ENCODE peak calls at places on chromosomes 3 and 15, in six cellular contexts. I is CD4-positive, alpha-beta memory T cell; K is stimulated activated CD8-positive, alpha-beta memory T cell treated with anti-CD3 and anti-CD28 coated beads, Interleukin-12 subunit alpha, Interleukin-12 subunit beta, amount 100 ng/mL, for 4 hours; M is Jurkat, Clone E6-1; J is nephron progenitor cell; E is ELF-1. Z is an unnamed sample.

GRCh38 chr15:98408231-98408630 is 240.1 kb upstream of the IGF1R start:
- DNase-seq in I (no peak), M (no peak), J (no peak), E (no peak), K (no peak), Z (no peak)

GRCh38 chr3:130699765-130700164 is 46.9 kb downstream of the PIK3R4 start:
- DNase-seq in K (no peak), E (no peak), M (peak), J (no peak), I (no peak), Z (peak)

GRCh38 chr15:84874991-84875390 is 9.5 kb upstream of the SLC28A1 start:
- DNase-seq in M (no peak), J (no peak), E (no peak), I (no peak), K (no peak), Z (no peak)

GRCh38 chr3:68861521-68861920 is 70.8 kb downstream of the TAFA4 start:
- DNase-seq in M (no peak), K (no peak), J (no peak), I (no peak), E (peak), Z (no peak)

GRCh38 chr3:159855599-159856495 is 132.8 kb upstream of the IL12A start:
- DNase-seq in M (no peak), J (no peak), E (no peak), K (no peak), I (no peak), Z (no peak)

GRCh38 chr3:170331143-170331542 is 26.4 kb upstream of the SKIL start:
- DNase-seq in J (no peak), M (no peak), E (no peak), I (no peak), K (no peak), Z (no peak)

GRCh38 chr3:8520816-8521415 is 19.3 kb downstream of the LMCD1 start:
- DNase-seq in K (no peak), J (no peak), E (no peak), M (no peak), I (no peak), Z (no peak)

GRCh38 chr3:124558898-124559649 is 171.2 kb upstream of the UMPS start:
- DNase-seq in E (peak), I (no peak), M (no peak), J (no peak), K (no peak), Z (peak)

Z was measured in A549.